ENCODE peak calls at places on chromosomes 6 and 20, in ten cellular contexts. B, L, Q, C, E, O, S, G, W and U are unnamed samples.
A peak's percentile ranks its signal among the peaks of the same experiment; 100 is the strongest.

GRCh38 chr6:1821188-1822183 is 211.8 kb downstream of the FOXC1 start:
- DNase-seq in Q (no peak), W (no peak), O (peak; percentile 45), C (no peak), E (no peak), G (peak; percentile 52), S (no peak), L (no peak), B (peak; percentile 17), U (peak; percentile 25)

GRCh38 chr20:46883847-46884246 is 10.8 kb upstream of the EYA2 start:
- DNase-seq in C (no peak), Q (no peak), W (no peak), L (no peak), S (no peak), O (no peak), E (no peak), B (peak; percentile 16), G (no peak), U (no peak)

GRCh38 chr20:50429412-50429811 is 80.8 kb upstream of the PTPN1 start:
- DNase-seq in E (no peak), S (no peak), Q (no peak), G (no peak), B (no peak), O (no peak), W (no peak), L (no peak), C (no peak), U (no peak)

GRCh38 chr20:62743777-62744317 is 35.2 kb downstream of the NTSR1 start:
- DNase-seq in L (no peak), G (no peak), O (no peak), B (no peak), Q (no peak), W (no peak), C (no peak), S (no peak), E (no peak), U (no peak)

GRCh38 chr6:22298393-22299010 is 1.7 kb upstream of the PRL start:
- DNase-seq in B (no peak), E (no peak), O (no peak), S (no peak), W (no peak), G (peak; percentile 35), Q (no peak), L (no peak), C (no peak), U (no peak)

GRCh38 chr20:38550274-38550673 is 30.7 kb upstream of the ADIG start:
- DNase-seq in O (no peak), Q (peak; percentile 25), S (no peak), W (no peak), C (no peak), B (no peak), E (no peak), G (no peak), L (peak; percentile 1), U (peak; percentile 24)

GRCh38 chr6:155418017-155418749 is 37.5 kb downstream of the NOX3 start:
- DNase-seq in L (peak; percentile 62), S (peak; percentile 42), C (no peak), B (peak; percentile 50), O (no peak), W (peak; percentile 47), E (peak; percentile 62), G (peak; percentile 83), Q (no peak), U (peak; percentile 49)

GRCh38 chr20:815914-816606 is 17.5 kb upstream of the FAM110A start:
- DNase-seq in E (peak; percentile 61), O (peak; percentile 64), B (peak; percentile 73), C (no peak), Q (peak; percentile 84), G (peak; percentile 63), L (peak; percentile 75), W (peak; percentile 59), S (peak; percentile 41), U (peak; percentile 70)

GRCh38 chr6:26555505-26556262 is 17.5 kb downstream of the HMGN4 start:
- DNase-seq in O (no peak), S (no peak), L (no peak), W (no peak), B (peak; percentile 48), C (no peak), E (no peak), G (no peak), Q (no peak), U (peak; percentile 67)